ENCODE peak calls at places on chromosome 22, in four cellular contexts. Q, J, V and A are unnamed samples.

GRCh38 chr22:43867839-43868652 is 5.7 kb upstream of the SULT4A1 start:
- DNase-seq in Q (peak), J (peak), V (peak), A (peak)

GRCh38 chr22:29071261-29072045 is 1.4 kb upstream of the KREMEN1 start:
- DNase-seq in Q (peak), V (peak), J (peak), A (peak)

GRCh38 chr22:17724678-17725464 is 49.4 kb downstream of the BID start:
- DNase-seq in V (no peak), J (no peak), Q (no peak), A (no peak)

GRCh38 chr22:28601915-28602314 is 77.7 kb downstream of the TTC28 start:
- DNase-seq in Q (no peak), V (no peak), J (no peak), A (no peak)

GRCh38 chr22:20187777-20188566 is 37.1 kb upstream of the CCDC188 start:
- DNase-seq in J (no peak), V (no peak), Q (no peak), A (no peak)

GRCh38 chr22:17199131-17199731 is 20.0 kb downstream of the ADA2 start:
- DNase-seq in J (peak), V (no peak), Q (no peak), A (no peak)

GRCh38 chr22:30837531-30837930 is 131.0 kb downstream of the MORC2 start:
- DNase-seq in Q (no peak), V (no peak), J (no peak), A (no peak)

GRCh38 chr22:19040581-19041402 is 81.4 kb downstream of the DGCR2 start:
- DNase-seq in J (no peak), V (no peak), Q (peak), A (no peak)